ENCODE peak calls at places on chromosomes 1 and 21, in four cellular contexts. One of them, this sample, is unnamed.

GRCh38 chr1:33256335-33256700 is at the start of gene ZNF362:
- DNase-seq in uterus: peak
- DNase-seq in esophagus squamous epithelium: no peak
- DNase-seq in astrocyte of the cerebellum: peak
- DNase-seq in this sample: peak

GRCh38 chr1:169364948-169365347 is 2.6 kb downstream of the NME7 start:
- DNase-seq in uterus: no peak
- DNase-seq in esophagus squamous epithelium: no peak
- DNase-seq in astrocyte of the cerebellum: no peak
- DNase-seq in this sample: peak

GRCh38 chr1:109214695-109215623 is 1.2 kb downstream of the SARS1 start:
- DNase-seq in uterus: peak
- DNase-seq in esophagus squamous epithelium: no peak
- DNase-seq in astrocyte of the cerebellum: peak
- DNase-seq in this sample: peak

GRCh38 chr21:42956824-42957632 is 17.3 kb upstream of the PKNOX1 start:
- DNase-seq in uterus: no peak
- DNase-seq in esophagus squamous epithelium: no peak
- DNase-seq in astrocyte of the cerebellum: no peak
- DNase-seq in this sample: no peak

GRCh38 chr1:15508700-15509487 is 15.1 kb downstream of the CASP9 start:
- DNase-seq in uterus: no peak
- DNase-seq in esophagus squamous epithelium: no peak
- DNase-seq in astrocyte of the cerebellum: no peak
- DNase-seq in this sample: no peak

GRCh38 chr1:63868220-63868897 is 94.5 kb downstream of the ROR1 start:
- DNase-seq in uterus: peak
- DNase-seq in esophagus squamous epithelium: no peak
- DNase-seq in astrocyte of the cerebellum: no peak
- DNase-seq in this sample: peak

GRCh38 chr1:245458761-245459174 is 304.0 kb downstream of the KIF26B start:
- DNase-seq in uterus: no peak
- DNase-seq in esophagus squamous epithelium: no peak
- DNase-seq in astrocyte of the cerebellum: no peak
- DNase-seq in this sample: peak

GRCh38 chr1:173062156-173062938 is 11.6 kb upstream of the TNFSF18 start:
- DNase-seq in uterus: no peak
- DNase-seq in esophagus squamous epithelium: no peak
- DNase-seq in astrocyte of the cerebellum: peak
- DNase-seq in this sample: peak

GRCh38 chr1:7683521-7683920 is 87.6 kb upstream of the VAMP3 start:
- DNase-seq in uterus: no peak
- DNase-seq in esophagus squamous epithelium: no peak
- DNase-seq in astrocyte of the cerebellum: no peak
- DNase-seq in this sample: no peak

GRCh38 chr1:47840338-47840737 is 156.8 kb downstream of the TRABD2B start:
- DNase-seq in uterus: no peak
- DNase-seq in esophagus squamous epithelium: no peak
- DNase-seq in astrocyte of the cerebellum: no peak
- DNase-seq in this sample: no peak

GRCh38 chr1:59318271-59318865 is 21.5 kb downstream of the FGGY start:
- DNase-seq in uterus: no peak
- DNase-seq in esophagus squamous epithelium: no peak
- DNase-seq in astrocyte of the cerebellum: no peak
- DNase-seq in this sample: no peak

GRCh38 chr1:21913763-21914162 is 23.3 kb downstream of the HSPG2 start:
- DNase-seq in uterus: no peak
- DNase-seq in esophagus squamous epithelium: no peak
- DNase-seq in astrocyte of the cerebellum: no peak
- DNase-seq in this sample: no peak

GRCh38 chr1:52142220-52143153 is 598 bp downstream of the ZFYVE9 start:
- DNase-seq in uterus: peak
- DNase-seq in esophagus squamous epithelium: no peak
- DNase-seq in astrocyte of the cerebellum: peak
- DNase-seq in this sample: peak

GRCh38 chr1:225329041-225329440 is 98.8 kb downstream of the LBR start:
- DNase-seq in uterus: no peak
- DNase-seq in esophagus squamous epithelium: no peak
- DNase-seq in astrocyte of the cerebellum: no peak
- DNase-seq in this sample: peak

GRCh38 chr1:240235521-240236288 is 144.0 kb downstream of the FMN2 start:
- DNase-seq in uterus: no peak
- DNase-seq in esophagus squamous epithelium: no peak
- DNase-seq in astrocyte of the cerebellum: no peak
- DNase-seq in this sample: no peak

GRCh38 chr1:19448491-19449439 is 36.6 kb downstream of the CAPZB start:
- DNase-seq in uterus: peak
- DNase-seq in esophagus squamous epithelium: no peak
- DNase-seq in astrocyte of the cerebellum: peak
- DNase-seq in this sample: peak

GRCh38 chr1:167263344-167263743 is 42.7 kb downstream of the POU2F1 start:
- DNase-seq in uterus: no peak
- DNase-seq in esophagus squamous epithelium: no peak
- DNase-seq in astrocyte of the cerebellum: no peak
- DNase-seq in this sample: no peak

DNA sequence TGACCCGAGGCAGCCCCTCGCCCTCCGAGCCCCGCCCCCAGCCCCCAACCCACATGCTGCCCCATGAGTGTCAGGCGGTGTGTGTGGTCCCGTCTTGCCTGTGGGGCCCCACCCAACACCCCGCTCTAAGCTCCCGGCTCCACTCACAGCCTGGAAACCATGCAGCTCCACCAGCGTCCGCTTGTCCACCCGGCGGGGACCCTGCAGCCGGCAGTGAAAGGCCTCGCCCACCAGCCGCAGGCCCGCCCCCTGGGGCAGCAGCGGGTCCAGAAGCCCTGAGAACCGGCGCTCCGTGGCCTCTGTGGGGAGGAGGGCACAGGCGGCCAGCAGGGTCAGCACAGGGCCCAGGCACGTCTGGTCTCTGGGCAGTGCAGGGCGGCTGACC is 2.7 kb downstream of the C1QTNF12 start:
- DNase-seq in uterus: no peak
- DNase-seq in esophagus squamous epithelium: no peak
- DNase-seq in astrocyte of the cerebellum: no peak
- DNase-seq in this sample: no peak
- H3K4me3 ChIP-seq in uterus: no peak
- H3K4me3 ChIP-seq in esophagus squamous epithelium: no peak
- H3K4me3 ChIP-seq in astrocyte of the cerebellum: no peak
- H3K4me3 ChIP-seq in this sample: no peak

GRCh38 chr21:36069713-36070573 is at the start of gene CBR1:
- DNase-seq in uterus: peak
- DNase-seq in esophagus squamous epithelium: peak
- DNase-seq in astrocyte of the cerebellum: peak
- DNase-seq in this sample: peak
- H3K4me3 ChIP-seq in uterus: peak
- H3K4me3 ChIP-seq in esophagus squamous epithelium: peak
- H3K4me3 ChIP-seq in astrocyte of the cerebellum: peak
- H3K4me3 ChIP-seq in this sample: peak

GRCh38 chr1:200034821-200035396 is 7.4 kb downstream of the NR5A2 start:
- DNase-seq in uterus: no peak
- DNase-seq in esophagus squamous epithelium: no peak
- DNase-seq in astrocyte of the cerebellum: no peak
- DNase-seq in this sample: peak

GRCh38 chr1:200035397-200035955 is 8.0 kb downstream of the NR5A2 start:
- DNase-seq in uterus: no peak
- DNase-seq in esophagus squamous epithelium: no peak
- DNase-seq in astrocyte of the cerebellum: no peak
- DNase-seq in this sample: no peak

GRCh38 chr1:200033511-200034261 is 6.2 kb downstream of the NR5A2 start:
- DNase-seq in uterus: no peak
- DNase-seq in esophagus squamous epithelium: no peak
- DNase-seq in astrocyte of the cerebellum: no peak
- DNase-seq in this sample: peak

GRCh38 chr1:200035956-200036615 is 8.6 kb downstream of the NR5A2 start:
- DNase-seq in uterus: no peak
- DNase-seq in esophagus squamous epithelium: no peak
- DNase-seq in astrocyte of the cerebellum: no peak
- DNase-seq in this sample: no peak

GRCh38 chr1:200034262-200034557 is 6.7 kb downstream of the NR5A2 start:
- DNase-seq in uterus: no peak
- DNase-seq in esophagus squamous epithelium: no peak
- DNase-seq in astrocyte of the cerebellum: no peak
- DNase-seq in this sample: no peak
- H3K4me3 ChIP-seq in uterus: no peak
- H3K4me3 ChIP-seq in esophagus squamous epithelium: peak
- H3K4me3 ChIP-seq in astrocyte of the cerebellum: no peak
- H3K4me3 ChIP-seq in this sample: no peak

GRCh38 chr1:43270421-43271095 is 775 bp downstream of the TMEM125 start:
- DNase-seq in uterus: no peak
- DNase-seq in esophagus squamous epithelium: no peak
- DNase-seq in astrocyte of the cerebellum: no peak
- DNase-seq in this sample: peak
- H3K4me3 ChIP-seq in uterus: no peak
- H3K4me3 ChIP-seq in esophagus squamous epithelium: peak
- H3K4me3 ChIP-seq in astrocyte of the cerebellum: no peak
- H3K4me3 ChIP-seq in this sample: peak

GRCh38 chr21:29017639-29018237 is 1.4 kb downstream of the RWDD2B start:
- DNase-seq in uterus: no peak
- DNase-seq in esophagus squamous epithelium: no peak
- DNase-seq in astrocyte of the cerebellum: no peak
- DNase-seq in this sample: no peak
- H3K4me3 ChIP-seq in uterus: no peak
- H3K4me3 ChIP-seq in esophagus squamous epithelium: peak
- H3K4me3 ChIP-seq in astrocyte of the cerebellum: no peak
- H3K4me3 ChIP-seq in this sample: peak

This sample was measured in epithelial cell of esophagus.